ENCODE peak calls at places on chromosomes 3 and 15, in six cellular contexts. One of them, this sample, is unnamed.

GRCh38 chr15:75809986-75810750 is 33.1 kb upstream of the UBE2Q2 start:
- DNase-seq in K562: no peak
- DNase-seq in HepG2: peak
- DNase-seq in HL-60: no peak
- DNase-seq in SK-N-SH: peak
- DNase-seq in GM12878: no peak
- DNase-seq in this sample: peak

GRCh38 chr3:52775877-52776276 is 1.5 kb upstream of the ITIH1 start:
- DNase-seq in HL-60: no peak
- DNase-seq in SK-N-SH: peak
- DNase-seq in HepG2: peak
- DNase-seq in K562: no peak
- DNase-seq in GM12878: no peak
- DNase-seq in this sample: no peak

GRCh38 chr15:67543348-67543718 is 830 bp downstream of the MAP2K5 start:
- DNase-seq in SK-N-SH: peak
- DNase-seq in K562: peak
- DNase-seq in GM12878: no peak
- DNase-seq in HL-60: no peak
- DNase-seq in HepG2: no peak
- DNase-seq in this sample: no peak

GRCh38 chr3:110576962-110577361 is 494.7 kb upstream of the NECTIN3 start:
- DNase-seq in HL-60: no peak
- DNase-seq in K562: no peak
- DNase-seq in HepG2: no peak
- DNase-seq in SK-N-SH: no peak
- DNase-seq in GM12878: no peak
- DNase-seq in this sample: peak

GRCh38 chr3:178479860-178480259 is 56.4 kb upstream of the KCNMB2 start:
- DNase-seq in K562: no peak
- DNase-seq in SK-N-SH: no peak
- DNase-seq in GM12878: no peak
- DNase-seq in HepG2: no peak
- DNase-seq in HL-60: no peak
- DNase-seq in this sample: no peak

GRCh38 chr15:101022876-101023275 is 103.7 kb downstream of the LRRK1 start:
- DNase-seq in GM12878: no peak
- DNase-seq in HL-60: no peak
- DNase-seq in SK-N-SH: no peak
- DNase-seq in HepG2: no peak
- DNase-seq in K562: no peak
- DNase-seq in this sample: no peak

GRCh38 chr15:65816441-65816840 is 24.3 kb upstream of the DENND4A start:
- DNase-seq in HepG2: no peak
- DNase-seq in SK-N-SH: no peak
- DNase-seq in K562: no peak
- DNase-seq in GM12878: no peak
- DNase-seq in HL-60: no peak
- DNase-seq in this sample: no peak

GRCh38 chr3:28022916-28023315 is 218.5 kb upstream of the CMC1 start:
- DNase-seq in HL-60: peak
- DNase-seq in K562: no peak
- DNase-seq in GM12878: no peak
- DNase-seq in HepG2: no peak
- DNase-seq in SK-N-SH: no peak
- DNase-seq in this sample: no peak

GRCh38 chr3:14425574-14426304 is 23.3 kb downstream of the SLC6A6 start:
- DNase-seq in GM12878: no peak
- DNase-seq in HepG2: no peak
- DNase-seq in SK-N-SH: no peak
- DNase-seq in K562: no peak
- DNase-seq in HL-60: peak
- DNase-seq in this sample: no peak

GRCh38 chr15:41438206-41438605 is 21.3 kb downstream of the RTF1 start:
- DNase-seq in K562: peak
- DNase-seq in SK-N-SH: no peak
- DNase-seq in GM12878: no peak
- DNase-seq in HL-60: no peak
- DNase-seq in HepG2: no peak
- DNase-seq in this sample: no peak

GRCh38 chr15:71152542-71152941 is 37.3 kb downstream of the THSD4 start:
- DNase-seq in K562: no peak
- DNase-seq in SK-N-SH: no peak
- DNase-seq in HepG2: no peak
- DNase-seq in HL-60: no peak
- DNase-seq in GM12878: no peak
- DNase-seq in this sample: no peak

GRCh38 chr3:179672918-179673317 is 20.1 kb downstream of the USP13 start:
- DNase-seq in GM12878: no peak
- DNase-seq in K562: no peak
- DNase-seq in SK-N-SH: no peak
- DNase-seq in HL-60: no peak
- DNase-seq in HepG2: no peak
- DNase-seq in this sample: no peak

GRCh38 chr3:110234831-110235230 is 836.8 kb upstream of the NECTIN3 start:
- DNase-seq in HepG2: no peak
- DNase-seq in K562: no peak
- DNase-seq in SK-N-SH: no peak
- DNase-seq in HL-60: no peak
- DNase-seq in GM12878: no peak
- DNase-seq in this sample: no peak

GRCh38 chr3:23540600-23540999 is 265.2 kb upstream of the UBE2E1 start:
- DNase-seq in HepG2: peak
- DNase-seq in SK-N-SH: no peak
- DNase-seq in HL-60: no peak
- DNase-seq in K562: no peak
- DNase-seq in GM12878: no peak
- DNase-seq in this sample: no peak

GRCh38 chr15:66269326-66270090 is 16.0 kb upstream of the MEGF11 start:
- DNase-seq in HepG2: no peak
- DNase-seq in HL-60: no peak
- DNase-seq in K562: peak
- DNase-seq in SK-N-SH: no peak
- DNase-seq in GM12878: no peak
- DNase-seq in this sample: no peak

GRCh38 chr3:13110678-13111116 is 37.5 kb upstream of the IQSEC1 start:
- DNase-seq in SK-N-SH: no peak
- DNase-seq in HepG2: no peak
- DNase-seq in K562: no peak
- DNase-seq in GM12878: peak
- DNase-seq in HL-60: no peak
- DNase-seq in this sample: no peak

GRCh38 chr15:89780601-89781000 is 4.5 kb downstream of the MESP2 start:
- DNase-seq in HepG2: no peak
- DNase-seq in K562: no peak
- DNase-seq in HL-60: no peak
- DNase-seq in SK-N-SH: no peak
- DNase-seq in GM12878: no peak
- DNase-seq in this sample: no peak

GRCh38 chr15:89364341-89364740 is 29.7 kb upstream of the POLG start:
- DNase-seq in GM12878: no peak
- DNase-seq in K562: no peak
- DNase-seq in SK-N-SH: no peak
- DNase-seq in HL-60: peak
- DNase-seq in HepG2: no peak
- DNase-seq in this sample: no peak

GRCh38 chr15:60831540-60831939 is 352.6 kb upstream of the ICE2 start:
- DNase-seq in HepG2: no peak
- DNase-seq in K562: no peak
- DNase-seq in SK-N-SH: no peak
- DNase-seq in GM12878: no peak
- DNase-seq in HL-60: no peak
- DNase-seq in this sample: no peak

GRCh38 chr3:133038089-133038730 is at the start of gene TMEM108:
- DNase-seq in HepG2: no peak
- DNase-seq in HL-60: no peak
- DNase-seq in GM12878: no peak
- DNase-seq in K562: peak
- DNase-seq in SK-N-SH: peak
- DNase-seq in this sample: peak
- TF ChIP-seq GABPA in HepG2: no peak
- TF ChIP-seq GABPA in HL-60: no peak
- TF ChIP-seq GABPA in GM12878: no peak
- TF ChIP-seq GABPA in K562: no peak
- TF ChIP-seq GABPA in SK-N-SH: no peak
- TF ChIP-seq GABPA in this sample: no peak

DNA sequence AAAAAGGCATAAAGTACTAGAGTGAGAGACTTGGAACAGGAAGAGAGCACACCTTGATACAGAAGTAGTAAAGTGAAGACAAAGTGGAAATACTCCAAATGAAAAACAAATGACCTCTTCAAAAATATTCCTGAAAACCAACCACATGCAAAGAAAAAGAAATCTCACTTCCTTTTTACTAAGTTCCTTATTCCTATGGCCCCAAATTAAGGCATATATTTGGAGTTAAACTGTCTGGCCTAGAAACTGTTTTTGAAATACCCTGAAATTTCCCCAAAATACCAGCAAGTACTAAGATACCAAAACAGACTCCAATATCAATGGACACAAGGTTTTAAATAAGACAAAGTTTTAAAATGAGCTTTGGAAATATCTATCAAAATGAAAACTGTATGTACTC is 58.2 kb downstream of the ZNF148 start:
- DNase-seq in HL-60: no peak
- DNase-seq in GM12878: peak
- DNase-seq in SK-N-SH: no peak
- DNase-seq in HepG2: no peak
- DNase-seq in K562: no peak
- DNase-seq in this sample: no peak
- TF ChIP-seq GABPA in HL-60: no peak
- TF ChIP-seq GABPA in GM12878: no peak
- TF ChIP-seq GABPA in SK-N-SH: no peak
- TF ChIP-seq GABPA in HepG2: no peak
- TF ChIP-seq GABPA in K562: no peak
- TF ChIP-seq GABPA in this sample: no peak

DNA sequence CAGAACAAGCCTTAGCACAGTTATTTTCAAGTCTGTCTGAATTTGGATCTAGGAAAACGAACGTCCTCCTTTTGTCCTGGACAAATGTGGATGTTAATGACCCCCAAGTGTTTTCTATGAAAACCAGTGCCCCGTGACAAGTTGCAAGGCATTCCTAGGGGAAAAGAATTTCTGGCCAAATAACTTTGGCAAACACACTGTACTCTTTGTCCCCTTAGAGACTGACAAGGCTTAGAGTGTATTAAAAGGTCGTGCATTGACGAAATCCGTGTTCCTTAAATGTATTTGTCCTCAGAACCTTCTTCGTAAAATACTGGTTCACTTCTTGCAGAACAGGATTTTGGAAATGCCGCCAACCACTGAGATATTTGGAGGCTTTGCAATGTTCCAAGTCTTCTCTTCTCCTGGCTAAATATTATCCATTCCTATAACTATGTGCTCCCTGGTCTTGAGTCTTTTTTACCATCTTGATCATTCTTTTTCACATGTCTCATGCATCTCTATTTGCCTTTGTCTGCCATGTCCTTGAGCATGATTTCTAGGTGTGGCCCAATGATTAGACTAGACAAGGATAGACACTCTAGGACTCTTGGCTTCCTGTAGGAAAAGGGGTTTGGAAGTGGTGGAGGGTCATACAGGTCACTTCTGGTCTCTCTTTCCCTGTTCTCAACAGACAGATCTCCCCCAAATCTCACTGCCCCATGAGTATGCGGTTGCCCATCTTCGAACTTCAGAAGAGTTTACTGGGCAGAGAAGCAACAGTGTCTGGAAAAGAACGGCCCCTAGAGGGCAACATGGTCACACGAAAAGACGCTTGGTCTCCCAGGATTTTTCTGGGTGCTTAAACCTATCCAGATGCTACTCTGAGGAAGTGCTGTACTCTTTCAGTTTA is 117.5 kb downstream of the EDEM1 start:
- DNase-seq in HL-60: peak
- DNase-seq in GM12878: no peak
- DNase-seq in HepG2: peak
- DNase-seq in SK-N-SH: peak
- DNase-seq in K562: peak
- DNase-seq in this sample: peak
- TF ChIP-seq GABPA in HL-60: no peak
- TF ChIP-seq GABPA in GM12878: no peak
- TF ChIP-seq GABPA in HepG2: no peak
- TF ChIP-seq GABPA in SK-N-SH: no peak
- TF ChIP-seq GABPA in K562: no peak
- TF ChIP-seq GABPA in this sample: no peak

DNA sequence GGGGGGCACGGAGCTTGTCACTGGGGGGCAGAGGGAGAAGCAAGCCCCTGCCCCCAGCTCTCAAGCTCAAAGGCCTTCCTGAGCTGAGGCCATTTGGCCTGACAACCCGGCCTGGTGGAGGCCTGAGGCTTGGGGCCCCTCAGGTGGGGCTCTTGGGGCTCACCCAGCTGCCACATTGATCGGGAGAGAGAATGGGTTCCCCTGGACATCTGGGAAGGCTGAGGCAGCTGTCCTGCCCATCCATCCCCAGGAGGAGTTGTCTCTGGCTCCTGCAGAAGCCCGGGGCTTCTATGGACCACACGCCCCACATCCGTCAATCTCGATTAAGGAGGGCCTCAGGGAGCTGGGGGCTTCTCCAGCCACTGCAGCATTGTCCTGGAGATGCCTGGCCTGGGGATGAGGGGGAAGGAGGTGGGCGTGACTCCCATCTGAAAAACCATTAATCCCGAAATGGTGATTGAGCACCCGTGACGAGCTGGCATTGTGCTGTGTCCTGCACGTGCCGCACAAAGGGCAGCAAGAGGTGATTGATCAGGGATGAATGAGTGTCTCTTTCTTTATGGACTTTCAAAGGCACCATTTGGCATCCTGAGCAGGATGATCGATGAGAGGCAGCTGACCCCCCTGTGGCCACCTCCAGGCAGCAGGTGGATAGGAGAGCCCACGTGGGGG is 17.3 kb upstream of the CRABP1 start:
- DNase-seq in HepG2: no peak
- DNase-seq in GM12878: no peak
- DNase-seq in HL-60: no peak
- DNase-seq in K562: no peak
- DNase-seq in SK-N-SH: no peak
- DNase-seq in this sample: no peak
- TF ChIP-seq GABPA in HepG2: no peak
- TF ChIP-seq GABPA in GM12878: no peak
- TF ChIP-seq GABPA in HL-60: no peak
- TF ChIP-seq GABPA in K562: no peak
- TF ChIP-seq GABPA in SK-N-SH: no peak
- TF ChIP-seq GABPA in this sample: no peak

GRCh38 chr3:29335438-29335837 is 54.6 kb downstream of the RBMS3 start:
- DNase-seq in SK-N-SH: peak
- DNase-seq in K562: no peak
- DNase-seq in GM12878: no peak
- DNase-seq in HepG2: no peak
- DNase-seq in HL-60: no peak
- DNase-seq in this sample: no peak
- TF ChIP-seq GABPA in SK-N-SH: no peak
- TF ChIP-seq GABPA in K562: no peak
- TF ChIP-seq GABPA in GM12878: no peak
- TF ChIP-seq GABPA in HepG2: no peak
- TF ChIP-seq GABPA in HL-60: no peak
- TF ChIP-seq GABPA in this sample: no peak